ENCODE peak calls at places on chromosomes 16 and 17, in five cellular contexts. One of them, this sample, is unnamed.

GRCh38 chr16:67883146-67883871 is 1.4 kb upstream of the NRN1L start:
- DNase-seq in DND-41: no peak
- DNase-seq in astrocyte: no peak
- DNase-seq in endodermal cell: no peak
- DNase-seq in GM23338: no peak
- DNase-seq in this sample: no peak

GRCh38 chr16:51839697-51840462 is 688.8 kb upstream of the SALL1 start:
- DNase-seq in DND-41: no peak
- DNase-seq in astrocyte: peak
- DNase-seq in endodermal cell: no peak
- DNase-seq in GM23338: peak
- DNase-seq in this sample: peak

GRCh38 chr16:49115956-49116355 is 165.7 kb downstream of the CBLN1 start:
- DNase-seq in DND-41: no peak
- DNase-seq in astrocyte: no peak
- DNase-seq in endodermal cell: no peak
- DNase-seq in GM23338: no peak
- DNase-seq in this sample: no peak

GRCh38 chr17:35373532-35373983 is at the start of gene SLFN11:
- DNase-seq in DND-41: peak
- DNase-seq in astrocyte: peak
- DNase-seq in endodermal cell: peak
- DNase-seq in GM23338: peak
- DNase-seq in this sample: peak

GRCh38 chr17:78012428-78012827 is 53.9 kb downstream of the TNRC6C start:
- DNase-seq in DND-41: no peak
- DNase-seq in astrocyte: no peak
- DNase-seq in endodermal cell: no peak
- DNase-seq in GM23338: no peak
- DNase-seq in this sample: no peak

GRCh38 chr16:57645691-57646387 is 17.4 kb downstream of the ADGRG1 start:
- DNase-seq in DND-41: no peak
- DNase-seq in astrocyte: no peak
- DNase-seq in endodermal cell: no peak
- DNase-seq in GM23338: no peak
- DNase-seq in this sample: peak

GRCh38 chr17:39782481-39782880 is 44.7 kb downstream of the GRB7 start:
- DNase-seq in DND-41: no peak
- DNase-seq in astrocyte: peak
- DNase-seq in endodermal cell: no peak
- DNase-seq in GM23338: no peak
- DNase-seq in this sample: peak

GRCh38 chr17:82943339-82943738 is 103.5 kb upstream of the ZNF750 start:
- DNase-seq in DND-41: no peak
- DNase-seq in astrocyte: no peak
- DNase-seq in endodermal cell: no peak
- DNase-seq in GM23338: no peak
- DNase-seq in this sample: no peak

GRCh38 chr16:53129281-53130192 is 74.7 kb downstream of the CHD9 start:
- DNase-seq in DND-41: no peak
- DNase-seq in astrocyte: peak
- DNase-seq in endodermal cell: no peak
- DNase-seq in GM23338: peak
- DNase-seq in this sample: peak

GRCh38 chr16:30367349-30368009 is 2.8 kb downstream of the TBC1D10B start:
- DNase-seq in DND-41: no peak
- DNase-seq in astrocyte: no peak
- DNase-seq in endodermal cell: no peak
- DNase-seq in GM23338: no peak
- DNase-seq in this sample: no peak

GRCh38 chr16:30369091-30369937 is 980 bp downstream of the TBC1D10B start:
- DNase-seq in DND-41: peak
- DNase-seq in astrocyte: no peak
- DNase-seq in endodermal cell: peak
- DNase-seq in GM23338: peak
- DNase-seq in this sample: no peak

GRCh38 chr16:30369938-30370443 is 303 bp downstream of the TBC1D10B start:
- DNase-seq in DND-41: no peak
- DNase-seq in astrocyte: no peak
- DNase-seq in endodermal cell: no peak
- DNase-seq in GM23338: no peak
- DNase-seq in this sample: no peak

GRCh38 chr16:30368122-30368791 is 2.0 kb downstream of the TBC1D10B start:
- DNase-seq in DND-41: no peak
- DNase-seq in astrocyte: no peak
- DNase-seq in endodermal cell: peak
- DNase-seq in GM23338: no peak
- DNase-seq in this sample: peak

DNA sequence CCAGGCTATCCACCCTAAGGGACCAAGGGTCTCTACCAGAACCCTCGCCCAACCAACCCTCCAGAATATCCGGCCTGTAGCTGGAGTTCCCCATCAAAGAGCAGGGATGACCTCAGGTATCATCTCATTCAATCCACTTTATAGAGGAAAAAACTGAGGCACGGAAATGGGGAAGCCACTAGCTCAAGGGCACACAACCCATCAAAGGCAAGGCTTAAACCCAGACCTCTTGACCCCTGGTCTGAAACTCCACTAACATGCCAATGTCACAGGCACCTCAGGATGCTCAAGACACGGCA is 1.6 kb downstream of the TBC1D10B start:
- DNase-seq in DND-41: no peak
- DNase-seq in astrocyte: no peak
- DNase-seq in endodermal cell: no peak
- DNase-seq in GM23338: no peak
- DNase-seq in this sample: no peak
- H3K4me3 ChIP-seq in DND-41: peak
- H3K4me3 ChIP-seq in astrocyte: peak
- H3K4me3 ChIP-seq in endodermal cell: peak
- H3K4me3 ChIP-seq in GM23338: peak
- H3K4me3 ChIP-seq in this sample: peak

DNA sequence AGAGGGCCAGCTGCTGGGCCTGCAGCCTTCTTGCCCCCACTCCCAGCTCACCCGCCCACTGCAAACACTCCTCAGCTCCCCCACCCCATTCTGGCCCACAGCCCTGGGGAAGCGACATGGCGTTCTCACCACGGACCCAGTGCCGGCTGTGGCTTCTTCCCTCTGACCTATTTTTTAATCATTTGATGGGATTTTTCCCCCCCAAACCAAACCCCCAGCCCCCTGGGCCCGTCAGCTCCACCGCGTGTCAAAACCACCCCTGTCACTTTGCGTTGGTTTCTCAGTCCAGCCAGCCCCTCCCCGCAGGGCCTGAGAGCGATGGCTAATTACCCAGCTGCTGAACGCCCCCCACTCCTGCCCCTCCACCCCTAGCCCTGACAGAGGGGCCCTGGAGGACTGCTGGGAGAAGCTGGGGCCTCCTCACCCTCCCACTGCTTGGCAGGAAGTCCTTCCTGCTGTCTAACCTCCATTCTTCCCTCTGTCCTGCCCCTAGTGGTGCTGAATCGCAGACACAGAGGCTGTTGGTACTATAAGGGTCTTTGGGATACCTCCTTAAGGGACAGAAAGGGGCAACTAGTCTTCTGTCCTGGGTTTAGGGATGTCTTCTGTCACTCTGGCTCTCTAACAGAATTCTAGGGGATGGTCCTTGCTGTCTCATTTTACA is 7.5 kb upstream of the TBX21 start:
- DNase-seq in DND-41: no peak
- DNase-seq in astrocyte: no peak
- DNase-seq in endodermal cell: no peak
- DNase-seq in GM23338: no peak
- DNase-seq in this sample: no peak
- H3K4me3 ChIP-seq in DND-41: no peak
- H3K4me3 ChIP-seq in astrocyte: no peak
- H3K4me3 ChIP-seq in endodermal cell: no peak
- H3K4me3 ChIP-seq in GM23338: no peak
- H3K4me3 ChIP-seq in this sample: no peak

DNA sequence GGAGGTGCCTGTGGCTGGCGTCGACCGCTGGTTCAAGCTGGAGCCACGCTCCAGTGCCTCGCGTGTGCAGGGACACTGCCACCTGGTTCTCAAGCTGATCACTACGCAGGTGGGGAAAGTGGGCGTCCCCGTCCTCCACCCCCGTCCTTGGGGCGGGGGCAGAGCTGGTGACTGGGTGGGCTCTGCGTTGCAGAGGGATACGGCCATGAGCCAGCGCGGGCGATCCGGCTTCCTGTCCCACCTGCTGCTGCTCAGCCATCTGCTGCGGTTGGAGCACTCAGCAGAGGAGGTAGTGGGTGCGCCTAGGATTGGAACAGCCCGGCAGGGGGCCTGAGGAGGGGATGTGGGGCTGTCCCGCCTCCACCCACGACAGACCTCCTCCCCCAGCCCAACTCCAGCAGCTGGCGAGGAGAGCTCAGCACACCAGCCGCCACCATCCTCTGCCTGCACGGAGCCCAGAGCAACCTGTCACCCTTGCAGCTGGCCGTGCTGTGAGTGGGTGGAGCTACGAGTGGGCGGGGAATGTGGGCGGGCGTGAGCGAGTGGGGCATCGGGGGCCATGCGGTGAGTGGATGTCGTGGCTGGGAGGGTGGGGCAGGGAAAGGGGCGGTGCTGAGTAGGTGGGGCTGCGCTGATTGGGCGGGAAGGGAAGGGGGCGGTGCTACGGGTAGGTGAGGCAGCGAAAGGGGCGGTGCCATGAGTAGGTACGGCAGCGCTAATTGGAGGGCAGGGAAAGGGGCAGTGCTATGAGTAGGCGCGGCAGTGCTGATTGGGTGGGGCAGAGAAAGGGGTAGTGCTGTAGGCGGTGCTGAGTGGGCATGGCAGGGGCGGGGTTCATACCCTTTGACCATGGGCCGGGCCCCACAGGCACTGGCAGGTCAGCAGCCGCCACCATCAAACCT is 8.9 kb downstream of the TSR3 start:
- DNase-seq in DND-41: peak
- DNase-seq in astrocyte: peak
- DNase-seq in endodermal cell: peak
- DNase-seq in GM23338: peak
- DNase-seq in this sample: peak
- H3K4me3 ChIP-seq in DND-41: peak
- H3K4me3 ChIP-seq in astrocyte: no peak
- H3K4me3 ChIP-seq in endodermal cell: peak
- H3K4me3 ChIP-seq in GM23338: peak
- H3K4me3 ChIP-seq in this sample: peak

DNA sequence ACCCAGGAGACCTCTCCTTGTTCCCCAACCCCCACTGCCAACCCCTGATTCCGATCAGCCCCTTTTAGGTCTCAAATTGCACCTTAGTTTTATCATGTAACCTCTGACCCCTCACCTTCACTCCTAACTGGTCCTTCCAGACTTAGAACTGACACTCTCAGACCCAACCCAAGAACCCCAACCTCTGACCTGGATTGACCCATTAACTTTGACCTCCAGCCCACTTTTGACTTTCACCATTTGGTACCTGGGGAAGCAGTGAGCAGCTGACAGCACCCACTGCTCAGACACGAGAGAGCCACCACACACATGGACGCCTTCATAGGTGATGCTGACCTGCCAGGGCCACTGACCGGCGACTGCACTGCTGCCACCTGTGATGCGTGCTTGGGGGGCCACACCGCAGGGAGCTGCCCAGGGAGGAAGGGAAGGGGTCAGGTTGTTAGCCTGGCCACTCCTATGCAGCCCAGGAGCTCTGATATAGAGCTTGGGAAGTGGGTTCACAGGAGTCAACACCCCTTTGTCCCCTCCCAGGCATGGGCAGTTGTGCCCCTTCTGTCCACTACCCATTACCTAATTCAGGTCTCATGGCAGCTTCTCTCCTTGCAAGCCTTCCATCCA is 2.4 kb downstream of the PRSS8 start:
- DNase-seq in DND-41: no peak
- DNase-seq in astrocyte: no peak
- DNase-seq in endodermal cell: no peak
- DNase-seq in GM23338: no peak
- DNase-seq in this sample: no peak
- H3K4me3 ChIP-seq in DND-41: no peak
- H3K4me3 ChIP-seq in astrocyte: no peak
- H3K4me3 ChIP-seq in endodermal cell: no peak
- H3K4me3 ChIP-seq in GM23338: peak
- H3K4me3 ChIP-seq in this sample: no peak

GRCh38 chr16:5903153-5903552 is 805.6 kb upstream of the EEF2KMT start:
- DNase-seq in DND-41: no peak
- DNase-seq in astrocyte: peak
- DNase-seq in endodermal cell: no peak
- DNase-seq in GM23338: no peak
- DNase-seq in this sample: peak
- H3K4me3 ChIP-seq in DND-41: no peak
- H3K4me3 ChIP-seq in astrocyte: no peak
- H3K4me3 ChIP-seq in endodermal cell: no peak
- H3K4me3 ChIP-seq in GM23338: no peak
- H3K4me3 ChIP-seq in this sample: no peak

This sample was measured in bronchial epithelial cell.